ENCODE peak calls at places on chromosomes 1 and 21, in ten cellular contexts. Q is body of pancreas, C is heart right ventricle, O is OCI-LY7, P is uterus, J is cardiac muscle cell, M is thyroid gland, Z is keratinocyte, T is fibroblast of mammary gland, E is brain microvascular endothelial cell. V is an unnamed sample.
A peak's percentile ranks its signal among the peaks of the same experiment; 100 is the strongest.

GRCh38 chr1:165152109-165152508 is 204.4 kb downstream of the LMX1A start:
- DNase-seq in E (no peak), J (no peak), T (no peak), Z (no peak), C (no peak), Q (no peak), M (no peak), P (no peak), O (no peak), V (no peak)

GRCh38 chr1:30184393-30185141 is 538.8 kb downstream of the MATN1 start:
- DNase-seq in P (no peak), J (no peak), T (no peak), Q (no peak), E (no peak), Z (no peak), M (no peak), C (no peak), O (no peak), V (no peak)

GRCh38 chr1:14064649-14065442 is 364.9 kb downstream of the PRDM2 start:
- DNase-seq in M (peak; percentile 4), O (no peak), P (no peak), C (no peak), Q (no peak), E (no peak), J (no peak), Z (no peak), T (no peak), V (no peak)

GRCh38 chr21:44078411-44078981 is 28.7 kb upstream of the PWP2 start:
- DNase-seq in J (no peak), M (no peak), E (no peak), T (no peak), P (no peak), Q (no peak), C (no peak), O (no peak), Z (no peak), V (no peak)

GRCh38 chr1:197917553-197917812 is 311 bp downstream of the LHX9 start:
- DNase-seq in O (no peak), P (no peak), Z (no peak), C (no peak), M (no peak), T (no peak), Q (no peak), E (no peak), J (no peak), V (no peak)

GRCh38 chr1:81553503-81553902 is 247.2 kb upstream of the ADGRL2 start:
- DNase-seq in M (no peak), Q (no peak), P (no peak), C (no peak), O (no peak), T (no peak), E (no peak), Z (no peak), J (no peak), V (no peak)

GRCh38 chr1:236173174-236173767 is 30.9 kb downstream of the GPR137B start:
- DNase-seq in O (no peak), E (no peak), Z (no peak), C (no peak), P (no peak), Q (no peak), J (no peak), T (no peak), M (no peak), V (no peak)

GRCh38 chr1:92029241-92029922 is 403 bp upstream of the EPHX4 start:
- DNase-seq in E (peak; percentile 2), O (no peak), Z (no peak), Q (no peak), P (no peak), T (no peak), J (no peak), C (no peak), M (no peak), V (no peak)

GRCh38 chr1:28668956-28669719 is 554 bp downstream of the GMEB1 start:
- DNase-seq in M (peak; percentile 70), T (peak; percentile 38), Z (peak; percentile 21), C (peak; percentile 57), J (peak; percentile 42), O (peak; percentile 82), P (peak; percentile 44), Q (peak; percentile 36), E (peak; percentile 12), V (peak; percentile 10)

GRCh38 chr1:157697781-157698569 is 2.6 kb downstream of the FCRL3 start:
- DNase-seq in M (no peak), Z (no peak), Q (no peak), T (no peak), O (peak; percentile 57), C (no peak), P (no peak), J (no peak), E (no peak), V (no peak)

GRCh38 chr1:19068639-19069276 is 112.3 kb upstream of the IFFO2 start:
- DNase-seq in T (no peak), M (no peak), J (peak; percentile 21), E (no peak), C (no peak), Z (no peak), O (no peak), P (no peak), Q (no peak), V (no peak)

DNA sequence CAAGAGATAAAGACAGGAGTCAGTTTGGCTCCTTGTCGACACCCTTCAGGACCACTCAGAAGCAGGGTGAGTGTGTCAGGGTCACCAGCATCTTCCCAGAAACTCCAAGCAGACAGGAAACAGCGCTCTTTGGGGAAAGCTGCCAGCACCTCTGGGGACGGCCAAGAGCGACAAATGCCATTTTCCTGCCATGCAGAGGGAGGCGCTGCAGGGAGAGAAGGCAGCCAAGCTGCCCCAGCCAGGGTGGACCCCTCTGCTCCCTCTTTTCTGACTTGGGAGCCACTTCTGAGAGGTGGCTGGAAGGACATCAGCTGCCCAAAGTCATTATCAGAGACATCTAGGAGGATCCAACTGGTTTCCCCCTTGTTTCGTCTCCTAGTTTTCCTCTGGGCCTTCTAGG is 29.0 kb downstream of the SIM2 start:
- DNase-seq in O (no peak), J (no peak), Z (no peak), T (no peak), E (no peak), C (no peak), Q (no peak), P (no peak), M (no peak), V (no peak)
- TF ChIP-seq CTCF in O (no peak), J (peak; percentile 8), Z (peak; percentile 10), T (no peak), E (peak; percentile 9), C (no peak), Q (no peak), P (no peak), M (no peak), V (no peak)

GRCh38 chr1:11426617-11427016 is 52.3 kb upstream of the DISP3 start:
- DNase-seq in T (no peak), C (no peak), Z (no peak), P (no peak), J (no peak), E (no peak), O (no peak), M (no peak), Q (no peak), V (no peak)
- H3K4me3 ChIP-seq in T (no peak overlapping the region), C (no peak overlapping the region), Z (no peak overlapping the region), P (no peak overlapping the region), J (no peak overlapping the region), E (no peak overlapping the region), O (no peak overlapping the region), M (no peak overlapping the region), Q (no peak overlapping the region), V (no peak overlapping the region)

GRCh38 chr21:37489553-37489952 is 123.0 kb downstream of the DYRK1A start:
- DNase-seq in M (no peak), E (no peak), J (peak; percentile 5), Q (no peak), Z (no peak), O (no peak), P (no peak), C (no peak), T (no peak), V (no peak)
- TF ChIP-seq CTCF in M (no peak), E (no peak), J (no peak), Q (no peak), Z (no peak), O (no peak), P (no peak), C (no peak), T (no peak), V (no peak)

GRCh38 chr1:17582124-17582768 is 42.7 kb downstream of the ARHGEF10L start:
- DNase-seq in E (no peak), Q (peak; percentile 62), Z (peak; percentile 73), J (no peak), T (no peak), O (no peak), M (no peak), P (no peak), C (no peak), V (no peak)
- H3K4me3 ChIP-seq in E (no peak overlapping the region), Q (no peak overlapping the region), Z (no peak overlapping the region), J (no peak overlapping the region), T (no peak overlapping the region), O (no peak overlapping the region), M (no peak overlapping the region), P (no peak overlapping the region), C (no peak overlapping the region), V (no peak overlapping the region)

GRCh38 chr21:28337319-28337718 is 655.4 kb downstream of the LTN1 start:
- DNase-seq in M (no peak), Z (no peak), C (no peak), O (peak; percentile 42), E (no peak), J (peak; percentile 82), T (peak; percentile 79), Q (no peak), P (no peak), V (no peak)
- TF ChIP-seq CTCF in M (peak; percentile 26), Z (no peak), C (peak; percentile 27), O (peak; percentile 68), E (peak; percentile 25), J (peak; percentile 46), T (peak; percentile 45), Q (no peak), P (peak; percentile 27), V (no peak)

GRCh38 chr1:35715568-35716002 is 3.1 kb downstream of the C1orf216 start:
- DNase-seq in E (peak; percentile 73), Q (peak; percentile 75), M (peak; percentile 64), T (peak; percentile 83), P (peak; percentile 51), C (peak; percentile 58), Z (peak; percentile 46), J (peak; percentile 79), O (peak; percentile 70), V (peak; percentile 52)
- H3K4me3 ChIP-seq in E (no peak overlapping the region), Q (no peak overlapping the region), M (no peak overlapping the region), T (no peak overlapping the region), P (no peak overlapping the region), C (no peak overlapping the region), Z (no peak overlapping the region), J (no peak overlapping the region), O (no peak overlapping the region), V (no peak overlapping the region)

DNA sequence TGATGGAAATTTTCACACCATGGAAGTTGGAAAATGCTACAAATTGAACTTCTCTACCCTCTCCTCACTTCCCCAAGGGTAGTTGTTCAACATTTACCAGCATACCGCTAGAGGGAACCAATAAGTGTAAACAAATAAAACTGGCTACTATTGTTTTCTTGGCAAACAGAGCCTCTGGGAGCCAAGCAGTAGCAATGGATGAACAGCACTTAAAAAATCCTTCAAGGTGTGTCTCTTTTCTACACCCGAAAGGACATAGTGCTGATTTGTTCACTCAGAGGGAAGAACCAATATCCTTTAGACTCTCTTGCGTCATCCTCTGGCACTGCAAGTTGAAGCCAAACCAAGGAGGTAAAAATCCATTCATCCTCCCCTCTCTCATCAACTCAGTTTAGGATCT is 161.5 kb downstream of the TBX15 start:
- DNase-seq in Q (no peak), T (no peak), J (no peak), Z (no peak), P (no peak), C (no peak), O (no peak), E (no peak), M (no peak), V (no peak)
- TF ChIP-seq CTCF in Q (no peak), T (no peak), J (no peak), Z (no peak), P (no peak), C (no peak), O (peak; percentile 37), E (no peak), M (no peak), V (no peak)